ENCODE peak calls at places on chromosomes 5 and 9, in four cellular contexts. Q is transverse colon, X is uterus, Z is HCT116. I is an unnamed sample.

GRCh38 chr9:6219981-6220380 is 4.4 kb downstream of the IL33 start:
- DNase-seq in Z (no peak), Q (no peak), X (no peak), I (no peak)

GRCh38 chr9:6054280-6055099 is 39.1 kb upstream of the RANBP6 start:
- DNase-seq in X (peak), Z (peak), Q (peak), I (no peak)

GRCh38 chr5:175464414-175465233 is 13.7 kb upstream of the SFXN1 start:
- DNase-seq in Q (peak), Z (peak), X (no peak), I (no peak)

GRCh38 chr9:106077731-106078130 is 383.4 kb downstream of the TMEM38B start:
- DNase-seq in X (no peak), Z (no peak), Q (no peak), I (no peak)

GRCh38 chr9:80650964-80651555 is 1038.3 kb downstream of the TLE1 start:
- DNase-seq in X (no peak), Q (no peak), Z (no peak), I (no peak)

GRCh38 chr5:27144456-27144855 is 106.1 kb upstream of the CDH9 start:
- DNase-seq in X (no peak), Z (no peak), Q (no peak), I (no peak)

GRCh38 chr5:141878771-141879759 is 855 bp upstream of the PCDH1 start:
- DNase-seq in Z (peak), Q (peak), X (peak), I (peak)

GRCh38 chr5:72347801-72348305 is 27.7 kb downstream of the PTCD2 start:
- DNase-seq in Q (no peak), Z (peak), X (no peak), I (no peak)

GRCh38 chr9:35333551-35333950 is 156.4 kb upstream of the RUSC2 start:
- DNase-seq in X (no peak), Z (no peak), Q (no peak), I (no peak)

GRCh38 chr5:125926172-125926571 is 497.0 kb upstream of the GRAMD2B start:
- DNase-seq in Z (no peak), Q (no peak), X (no peak), I (no peak)

GRCh38 chr5:142894749-142895148 is 124.6 kb downstream of the ARHGAP26 start:
- DNase-seq in X (no peak), Q (no peak), Z (no peak), I (no peak)

GRCh38 chr5:72063219-72063819 is 44.0 kb upstream of the MAP1B start:
- DNase-seq in Q (no peak), Z (no peak), X (no peak), I (no peak)

GRCh38 chr9:137516144-137516917 is 33.9 kb downstream of the PNPLA7 start:
- DNase-seq in Q (no peak), Z (no peak), X (no peak), I (no peak)

GRCh38 chr9:36063804-36064447 is 27.2 kb downstream of the RECK start:
- DNase-seq in X (no peak), Q (no peak), Z (no peak), I (no peak)

GRCh38 chr5:20601678-20602100 is 613.7 kb upstream of the CDH18 start:
- DNase-seq in X (no peak), Q (no peak), Z (no peak), I (no peak)

GRCh38 chr9:99076483-99077171 is 28.3 kb upstream of the TGFBR1 start:
- DNase-seq in Z (no peak), Q (peak), X (no peak), I (no peak)

GRCh38 chr5:72141440-72142271 is 34.4 kb downstream of the MAP1B start:
- DNase-seq in Z (no peak), X (peak), Q (no peak), I (no peak)

GRCh38 chr5:111960466-111961215 is 203.6 kb upstream of the NREP start:
- DNase-seq in Z (no peak), Q (no peak), X (no peak), I (no peak)

DNA sequence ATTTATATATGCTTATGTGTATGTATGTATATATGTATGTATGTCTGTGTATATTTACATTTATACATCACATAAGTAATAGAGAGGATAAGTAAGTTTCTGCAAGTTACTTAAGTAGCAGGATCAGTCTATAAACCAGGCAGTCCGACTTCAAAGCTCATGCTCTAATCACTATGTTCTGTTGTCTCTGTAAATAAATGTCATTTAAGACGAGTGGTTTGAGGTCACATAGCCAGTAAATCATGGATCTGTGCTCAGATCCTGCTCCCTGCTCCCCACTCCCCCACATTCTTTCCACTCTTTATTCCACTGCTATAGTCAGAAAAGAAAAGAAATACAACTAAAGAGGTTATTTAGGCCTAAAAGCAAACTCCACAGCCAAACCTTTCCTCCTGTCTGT is 90.4 kb downstream of the SERINC5 start:
- DNase-seq in X (no peak), Q (no peak), Z (no peak), I (no peak)
- TF ChIP-seq POLR2A in X (no peak), Q (no peak), Z (no peak), I (no peak)

GRCh38 chr9:21993893-21994525 is at the start of gene CDKN2A:
- DNase-seq in X (no peak), Q (peak), Z (no peak), I (no peak)
- TF ChIP-seq POLR2A in X (no peak), Q (no peak), Z (peak), I (no peak)

DNA sequence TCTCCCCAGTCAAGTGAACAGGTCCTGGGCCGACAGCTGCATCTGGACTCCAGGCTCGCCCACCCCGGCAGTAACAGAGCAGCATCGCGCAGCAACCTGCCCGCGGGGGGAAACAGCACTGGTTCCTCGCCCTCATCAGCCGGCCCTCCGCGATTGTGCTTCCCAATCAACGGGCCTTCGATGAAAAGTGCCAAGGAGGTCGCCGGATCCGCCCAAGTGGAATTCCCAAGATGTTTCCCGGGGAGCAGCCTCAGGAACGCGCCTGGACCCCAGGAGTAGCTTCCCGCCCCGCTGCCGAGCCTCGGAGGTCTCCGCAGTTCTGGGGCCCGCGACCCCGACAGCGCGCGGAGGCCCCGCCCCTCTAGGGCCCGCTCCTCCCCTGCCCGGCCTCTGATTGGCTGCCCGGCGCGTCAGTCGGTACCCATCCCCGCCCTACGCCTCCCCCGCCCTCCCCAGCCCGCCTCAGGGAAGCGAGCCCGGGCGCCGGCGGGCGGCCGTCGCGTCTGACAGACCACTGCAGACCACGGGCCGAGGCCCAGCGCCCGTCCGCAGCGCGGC is at the start of gene OTULINL:
- DNase-seq in X (peak), Q (peak), Z (peak), I (peak)
- TF ChIP-seq POLR2A in X (no peak), Q (peak), Z (no peak), I (no peak)

DNA sequence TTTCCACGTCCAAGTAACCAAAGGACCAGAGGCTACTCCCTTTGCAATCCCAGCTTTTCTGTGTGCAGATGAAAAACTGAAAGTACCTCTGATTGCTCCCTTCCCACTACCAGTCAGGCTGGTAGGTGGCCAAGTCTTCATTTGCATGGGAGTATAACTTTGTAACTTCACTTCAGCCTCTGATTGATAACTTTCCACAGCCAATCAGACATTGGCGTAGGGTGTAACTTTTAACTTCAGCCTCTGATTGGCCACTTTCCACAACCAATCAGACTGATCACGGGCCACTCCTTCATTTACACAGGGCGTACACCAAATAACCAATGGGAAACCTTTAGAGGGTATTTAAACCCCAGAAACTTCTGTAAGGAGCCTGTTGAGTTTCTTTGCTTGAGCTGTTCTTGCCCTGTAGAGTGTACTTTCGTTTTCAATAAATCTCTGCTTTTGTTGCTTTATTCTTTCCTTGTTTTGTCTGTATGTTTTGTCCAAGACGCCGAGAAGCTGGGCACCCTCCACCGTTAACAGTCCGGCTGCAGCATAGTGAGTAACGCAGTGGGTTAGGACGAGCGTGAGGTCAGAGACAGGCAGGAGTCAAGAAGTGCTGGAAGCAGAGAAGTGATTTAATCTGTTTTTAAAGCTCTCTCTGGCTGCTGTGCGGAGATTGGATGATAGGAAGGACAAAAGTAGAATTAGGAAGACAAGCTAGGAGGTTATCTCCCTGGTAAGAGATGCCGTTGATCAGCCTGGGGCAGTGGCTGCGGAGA is 3.5 kb upstream of the EXOSC2 start:
- DNase-seq in X (peak), Z (peak), Q (peak), I (no peak)
- TF ChIP-seq POLR2A in X (peak), Z (no peak), Q (peak), I (no peak)

GRCh38 chr9:134176599-134176968 is 12.2 kb upstream of the RNU6ATAC start:
- DNase-seq in Q (no peak), X (no peak), Z (no peak), I (no peak)
- TF ChIP-seq POLR2A in Q (no peak), X (no peak), Z (no peak), I (no peak)

DNA sequence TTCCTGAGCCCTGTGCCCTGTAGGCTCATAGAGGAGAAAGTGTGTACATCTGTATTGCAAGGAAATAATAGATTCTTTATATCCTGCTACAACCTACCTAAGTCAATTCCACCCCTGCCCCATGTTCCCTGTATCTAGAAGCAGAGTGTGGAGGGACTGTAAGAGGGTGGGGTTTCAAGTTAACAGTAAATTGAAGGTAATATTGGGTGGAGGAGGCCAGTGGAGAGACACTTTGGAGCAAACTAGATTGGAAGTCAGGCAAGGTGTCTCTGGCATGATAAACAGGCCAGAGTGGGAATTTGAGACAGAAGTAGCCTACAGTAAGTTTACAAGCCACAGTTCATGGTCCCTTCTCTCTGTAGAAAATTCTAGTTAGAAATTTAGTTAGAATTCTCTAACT is 2.3 kb upstream of the HEMGN start:
- DNase-seq in Z (no peak), X (no peak), Q (no peak), I (no peak)
- TF ChIP-seq POLR2A in Z (no peak), X (no peak), Q (no peak), I (no peak)

GRCh38 chr5:74766887-74767578 is at the start of the genes GFM2 and NSA2:
- DNase-seq in Z (peak), X (peak), Q (peak), I (peak)
- TF ChIP-seq POLR2A in Z (peak), X (no peak), Q (peak), I (peak)

GRCh38 chr9:130988905-130989304 is 20.1 kb upstream of the LAMC3 start:
- DNase-seq in X (no peak), Z (no peak), Q (no peak), I (no peak)
- TF ChIP-seq POLR2A in X (no peak), Z (no peak), Q (no peak), I (no peak)

GRCh38 chr5:154505567-154505966 is 27.5 kb upstream of the HAND1 start:
- DNase-seq in X (no peak), Q (no peak), Z (no peak), I (no peak)
- TF ChIP-seq POLR2A in X (no peak), Q (no peak), Z (no peak), I (no peak)

I was measured in GM12891.